ENCODE peak calls at places on chromosome 16, in four cellular contexts. P is HepG2, S is GM12878, E is K562. C is an unnamed sample.

GRCh38 chr16:24516900-24517669 is 22.3 kb upstream of the RBBP6 start:
- DNase-seq in E (peak), P (peak), S (peak), C (peak)

GRCh38 chr16:907819-908218 is 63.0 kb downstream of the LMF1 start:
- DNase-seq in S (no peak), E (no peak), P (no peak), C (no peak)

GRCh38 chr16:49441366-49441780 is 67.8 kb downstream of the C16orf78 start:
- DNase-seq in P (no peak), E (no peak), S (peak), C (peak)

GRCh38 chr16:49440156-49441065 is 66.8 kb downstream of the C16orf78 start:
- DNase-seq in P (no peak), E (no peak), S (no peak), C (no peak)

GRCh38 chr16:29744541-29745101 is 1.2 kb downstream of the C16orf54 start:
- DNase-seq in E (no peak), S (no peak), P (no peak), C (no peak)

GRCh38 chr16:12259258-12259657 is 282.7 kb downstream of the SNX29 start:
- DNase-seq in P (no peak), E (no peak), S (no peak), C (no peak)

GRCh38 chr16:86504315-86505184 is 5.8 kb upstream of the FOXF1 start:
- DNase-seq in P (no peak), S (no peak), E (no peak), C (no peak)

GRCh38 chr16:55081622-55082593 is 151.2 kb downstream of the IRX5 start:
- DNase-seq in E (no peak), S (no peak), P (no peak), C (no peak)

GRCh38 chr16:31108035-31108793 is at the start of gene BCKDK:
- DNase-seq in E (peak), S (peak), P (peak), C (peak)

GRCh38 chr16:13660807-13661206 is 259.1 kb upstream of the ERCC4 start:
- DNase-seq in E (no peak), P (no peak), S (no peak), C (no peak)

GRCh38 chr16:53434436-53435065 is at the start of gene RBL2:
- DNase-seq in P (peak), S (no peak), E (peak), C (peak)

GRCh38 chr16:70703041-70703834 is 17.4 kb upstream of the MTSS2 start:
- DNase-seq in P (peak), S (no peak), E (peak), C (peak)

GRCh38 chr16:79912592-79913310 is 312.2 kb upstream of the MAF start:
- DNase-seq in E (no peak), P (no peak), S (no peak), C (no peak)

GRCh38 chr16:70476272-70477020 is 22.1 kb downstream of the FCSK start:
- DNase-seq in S (peak), E (no peak), P (no peak), C (no peak)

GRCh38 chr16:14634389-14634725 is 1.6 kb downstream of the BFAR start:
- DNase-seq in S (no peak), P (no peak), E (no peak), C (no peak)

GRCh38 chr16:28503470-28504259 is 3.0 kb downstream of the IL27 start:
- DNase-seq in E (no peak), S (no peak), P (no peak), C (no peak)

GRCh38 chr16:24054649-24055560 is 201.2 kb upstream of the CACNG3 start:
- DNase-seq in S (no peak), P (no peak), E (no peak), C (peak)

GRCh38 chr16:4463522-4464163 is 10.8 kb downstream of the NMRAL1 start:
- DNase-seq in S (no peak), P (no peak), E (no peak), C (no peak)
- TF ChIP-seq CREM in S (no peak), P (no peak), E (no peak), C (no peak)

GRCh38 chr16:57273826-57274225 is 10.6 kb downstream of the PLLP start:
- DNase-seq in S (no peak), P (no peak), E (no peak), C (no peak)

GRCh38 chr16:57278494-57278893 is 6.0 kb downstream of the PLLP start:
- DNase-seq in S (no peak), P (no peak), E (no peak), C (no peak)

GRCh38 chr16:57279780-57280638 is 4.5 kb downstream of the PLLP start:
- DNase-seq in E (no peak), P (peak), S (no peak), C (no peak)

GRCh38 chr16:57276596-57276995 is 7.9 kb downstream of the PLLP start:
- DNase-seq in E (no peak), S (no peak), P (no peak), C (no peak)

GRCh38 chr16:57277586-57277985 is 6.9 kb downstream of the PLLP start:
- DNase-seq in E (peak), P (no peak), S (no peak), C (no peak)
- TF ChIP-seq CREM in E (no peak), P (no peak), S (no peak), C (no peak)

GRCh38 chr16:84461504-84462295 is 42.8 kb downstream of the MEAK7 start:
- DNase-seq in P (no peak), E (no peak), S (no peak), C (no peak)
- TF ChIP-seq CREM in P (no peak), E (no peak), S (no peak), C (no peak)

GRCh38 chr16:15779664-15780351 is 77.0 kb downstream of the MYH11 start:
- DNase-seq in P (no peak), E (no peak), S (no peak), C (no peak)
- TF ChIP-seq CREM in P (no peak), E (no peak), S (no peak), C (no peak)

DNA sequence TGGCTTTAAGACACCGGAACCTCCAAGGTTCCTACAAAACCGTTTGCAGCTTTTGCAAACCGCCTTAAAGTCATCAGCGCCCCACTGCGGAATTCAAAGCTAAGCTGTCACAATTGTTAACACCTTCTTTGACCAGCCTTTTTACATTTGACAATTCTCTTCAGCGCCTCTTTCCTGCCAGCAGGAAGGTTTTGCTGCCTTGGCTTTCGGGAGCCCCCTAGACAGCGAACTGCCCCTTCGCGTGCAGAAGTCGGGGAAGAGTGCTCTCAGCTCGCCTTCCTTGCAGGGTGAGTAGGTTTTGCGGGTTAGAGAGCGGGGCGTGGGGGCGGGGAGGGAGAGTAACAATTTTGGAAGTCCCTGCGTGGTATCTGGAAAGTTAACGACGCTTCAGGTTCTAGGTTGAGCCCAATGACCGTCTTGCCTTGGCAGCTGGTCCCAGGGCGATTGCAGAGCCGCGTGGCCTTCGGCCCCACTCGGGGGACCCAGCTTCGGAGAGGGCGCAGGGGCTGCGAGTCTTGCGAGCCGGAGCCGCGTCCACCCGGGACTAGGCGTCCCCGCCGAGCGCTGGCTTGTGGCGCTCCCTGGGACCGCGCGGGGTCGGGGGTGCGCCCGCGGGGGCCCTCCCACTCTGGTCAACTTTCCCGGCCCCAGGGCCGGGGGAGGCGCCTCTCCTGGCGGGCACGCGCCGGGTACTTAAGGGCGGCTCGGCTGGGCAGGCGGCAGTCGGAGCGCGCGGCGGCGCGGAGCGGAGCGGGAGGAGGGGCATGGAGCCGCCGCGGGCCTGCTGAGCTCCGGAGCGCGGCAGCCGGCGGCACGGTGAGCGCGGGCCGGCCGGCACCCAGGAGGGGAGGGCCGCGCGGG is at the start of gene HAS3:
- DNase-seq in P (peak), S (no peak), E (peak), C (peak)
- TF ChIP-seq CREM in P (no peak), S (no peak), E (peak), C (no peak)

DNA sequence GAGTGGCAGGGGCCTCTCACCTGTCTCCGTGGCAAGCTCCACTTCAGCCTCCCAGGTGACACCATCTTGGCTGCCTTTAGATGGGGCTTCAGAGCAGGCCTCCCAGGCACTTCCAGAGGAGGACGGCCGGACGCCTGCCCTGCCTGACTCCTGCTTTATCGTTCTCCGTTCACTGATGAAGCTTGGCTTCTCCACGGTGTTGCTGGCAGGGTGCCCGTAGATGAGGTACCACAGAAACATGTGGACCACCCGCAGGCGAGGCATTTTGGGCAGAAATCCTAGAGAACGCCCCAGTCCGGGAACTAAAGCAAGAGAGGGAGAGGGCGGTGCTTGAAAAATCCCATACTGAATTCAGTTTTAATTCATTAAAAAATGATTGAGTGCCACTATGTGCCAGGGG is 54.5 kb downstream of the GTF3C1 start:
- DNase-seq in S (no peak), E (no peak), P (no peak), C (no peak)
- TF ChIP-seq CREM in S (no peak), E (no peak), P (no peak), C (no peak)

GRCh38 chr16:73956592-73957495 is 339.8 kb upstream of the PSMD7 start:
- DNase-seq in S (peak), P (peak), E (peak), C (peak)

GRCh38 chr16:73949574-73950348 is 346.9 kb upstream of the PSMD7 start:
- DNase-seq in S (no peak), E (no peak), P (no peak), C (no peak)

GRCh38 chr16:73955255-73955654 is 341.4 kb upstream of the PSMD7 start:
- DNase-seq in E (no peak), S (no peak), P (no peak), C (no peak)

GRCh38 chr16:73951541-73951940 is 345.1 kb upstream of the PSMD7 start:
- DNase-seq in E (no peak), P (no peak), S (no peak), C (no peak)
- TF ChIP-seq CREM in E (no peak), P (no peak), S (no peak), C (no peak)

DNA sequence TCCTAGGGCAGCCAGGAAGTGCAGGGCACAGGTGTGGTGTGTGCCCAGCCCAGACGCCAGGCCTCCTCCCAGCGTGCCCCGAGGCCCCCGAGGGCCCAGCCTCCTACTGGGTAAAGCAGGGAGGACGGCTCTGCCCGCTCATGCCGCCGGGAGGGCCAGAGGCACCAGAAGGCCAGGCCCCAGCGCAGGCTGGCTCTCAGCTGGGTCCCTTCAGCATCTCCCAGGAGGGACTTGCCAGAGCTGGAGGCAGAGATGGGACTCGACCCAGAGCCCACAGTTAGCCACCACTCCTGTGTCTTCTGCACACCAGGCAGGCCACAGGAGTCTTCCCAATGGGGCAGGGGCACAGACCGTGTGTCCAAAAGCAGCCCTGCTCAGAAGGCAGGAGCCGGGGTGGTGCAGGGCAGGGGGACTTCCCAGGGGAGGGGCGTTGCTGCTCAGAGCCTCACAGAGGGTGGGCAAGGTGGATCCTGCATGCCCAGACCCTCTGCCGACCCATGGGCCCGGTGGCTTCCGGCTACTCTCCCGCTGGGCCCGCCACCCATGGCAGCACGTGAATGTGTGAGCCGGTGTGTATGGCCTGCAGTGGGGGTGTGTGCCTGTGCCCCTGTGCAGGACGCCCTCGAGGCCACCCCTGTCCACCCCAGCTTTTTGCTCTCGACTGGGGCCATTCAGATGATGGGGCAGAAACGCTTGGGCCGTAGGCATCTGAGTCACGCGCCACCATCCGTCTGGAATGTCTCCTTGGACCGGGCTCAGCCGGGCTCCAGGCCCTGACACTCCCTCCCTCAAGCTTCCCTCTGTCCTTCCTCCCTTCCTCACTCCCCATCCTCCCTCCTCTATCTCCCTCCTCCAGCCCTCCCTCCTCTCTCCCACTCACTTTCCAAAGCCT is 5.7 kb upstream of the ZNF469 start:
- DNase-seq in P (no peak), S (no peak), E (no peak), C (no peak)
- TF ChIP-seq CREM in P (no peak), S (no peak), E (no peak), C (no peak)

C was measured in WTC11.